ENCODE peak calls at places on chromosomes 3 and 15, in six cellular contexts. P is Peyer's patch; Z is stomach; D is brain microvascular endothelial cell; I is heart left ventricle; R is CD8-positive, alpha-beta memory T cell. B is an unnamed sample. For H3K36me3, the result is how much of the 10 kb centered on the place peaks cover.

GRCh38 chr3:119311191-119311925 is 17.2 kb downstream of the ARHGAP31 start:
- DNase-seq in P (no peak), Z (no peak), D (peak), I (no peak), R (no peak), B (no peak)

GRCh38 chr3:116848402-116848801 is 138.8 kb downstream of the TUSC7 start:
- DNase-seq in P (no peak), Z (no peak), D (no peak), I (no peak), R (no peak), B (no peak)

GRCh38 chr15:60010467-60011257 is 6.6 kb downstream of the FOXB1 start:
- DNase-seq in P (no peak), Z (no peak), D (no peak), I (no peak), R (no peak), B (no peak)

GRCh38 chr3:188976407-188976806 is 195.4 kb upstream of the TPRG1 start:
- DNase-seq in P (no peak), Z (no peak), D (no peak), I (no peak), R (no peak), B (no peak)

GRCh38 chr3:127822166-127822835 is at the start of gene MGLL:
- DNase-seq in P (peak), Z (peak), D (peak), I (peak), R (no peak), B (peak)

GRCh38 chr3:127035672-127036071 is 52.8 kb downstream of the PLXNA1 start:
- DNase-seq in P (peak), Z (peak), D (peak), I (peak), R (no peak), B (no peak)

GRCh38 chr3:25471081-25471768 is 43.2 kb downstream of the RARB start:
- DNase-seq in P (no peak), Z (no peak), D (no peak), I (no peak), R (no peak), B (no peak)

GRCh38 chr3:124078978-124079911 is 87.3 kb upstream of the ROPN1 start:
- DNase-seq in P (peak), Z (no peak), D (peak), I (no peak), R (no peak), B (no peak)

GRCh38 chr3:50573566-50574279 is 4.4 kb downstream of the HEMK1 start:
- DNase-seq in P (peak), Z (no peak), D (no peak), I (no peak), R (peak), B (no peak)

GRCh38 chr3:42451116-42451515 is 40.7 kb upstream of the LYZL4 start:
- DNase-seq in P (no peak), Z (no peak), D (no peak), I (no peak), R (no peak), B (no peak)

GRCh38 chr15:70956196-70956595 is 63.6 kb downstream of the LRRC49 start:
- DNase-seq in P (no peak), Z (no peak), D (no peak), I (no peak), R (no peak), B (no peak)

GRCh38 chr15:58203537-58203936 is 65.4 kb downstream of the AQP9 start:
- DNase-seq in P (no peak), Z (no peak), D (peak), I (no peak), R (no peak), B (no peak)

GRCh38 chr15:39714251-39714650 is 68.4 kb downstream of the FSIP1 start:
- DNase-seq in P (no peak), Z (no peak), D (no peak), I (no peak), R (no peak), B (no peak)

GRCh38 chr3:78204977-78205376 is 1165.1 kb downstream of the ROBO2 start:
- DNase-seq in P (no peak), Z (no peak), D (peak), I (no peak), R (no peak), B (peak)

GRCh38 chr3:39378957-39379777 is 4.0 kb upstream of the SLC25A38 start:
- DNase-seq in P (no peak), Z (peak), D (no peak), I (no peak), R (no peak), B (no peak)
- H3K27ac ChIP-seq in P (no peak), Z (peak), D (no peak), I (no peak), R (no peak), B (no peak)

GRCh38 chr15:36938131-36938530 is 162.2 kb downstream of the MEIS2 start:
- DNase-seq in P (no peak), Z (no peak), D (no peak), I (no peak), R (no peak), B (no peak)

GRCh38 chr15:36936652-36937051 is 163.7 kb downstream of the MEIS2 start:
- DNase-seq in P (no peak), Z (no peak), D (no peak), I (no peak), R (no peak), B (no peak)

GRCh38 chr15:36931434-36931833 is 168.9 kb downstream of the MEIS2 start:
- DNase-seq in P (no peak), Z (no peak), D (no peak), I (no peak), R (no peak), B (no peak)

GRCh38 chr15:36932070-36932469 is 168.3 kb downstream of the MEIS2 start:
- DNase-seq in P (no peak), Z (no peak), D (no peak), I (no peak), R (no peak), B (no peak)

DNA sequence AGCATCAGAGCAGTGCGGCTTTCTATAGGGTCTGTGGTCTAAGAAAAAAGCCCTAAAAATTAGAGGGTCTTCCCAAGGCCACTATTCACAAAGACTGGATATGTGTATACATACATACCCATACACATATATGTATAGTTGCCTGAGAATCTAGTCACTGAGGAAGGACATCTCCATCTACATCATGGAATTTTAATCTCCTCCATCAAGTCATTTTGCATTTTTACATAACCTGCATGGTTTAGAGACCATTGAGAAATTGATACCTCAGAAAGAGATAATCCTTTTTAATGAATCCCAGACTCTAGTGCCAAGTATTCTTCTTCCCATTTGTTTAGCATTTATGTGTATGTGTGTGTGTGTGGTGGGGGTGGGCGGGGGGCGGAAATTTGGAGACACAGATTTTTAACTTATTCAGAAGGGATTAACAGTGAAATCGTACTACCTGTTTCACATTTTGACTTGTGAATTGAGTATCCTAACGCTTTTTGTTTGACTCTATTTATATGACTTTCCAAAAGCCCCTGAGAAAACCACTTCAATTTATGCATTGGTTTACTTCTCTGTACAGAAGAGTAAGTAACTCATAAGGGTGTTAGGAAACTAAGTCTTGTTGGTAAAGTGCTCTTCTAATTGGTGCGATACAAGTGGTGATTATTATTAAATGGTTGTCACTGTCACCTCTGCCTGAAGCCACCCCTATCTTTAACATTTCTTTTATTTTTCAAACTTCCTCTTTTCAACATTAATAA is 166.9 kb downstream of the MEIS2 start:
- DNase-seq in P (no peak), Z (no peak), D (no peak), I (no peak), R (no peak), B (no peak)
- H3K36me3 ChIP-seq in P (under half), Z (under half), D (under half), I (under half), R (under half), B (under half)

GRCh38 chr15:48643776-48644497 is 1.6 kb downstream of the FBN1 start:
- DNase-seq in P (no peak), Z (no peak), D (no peak), I (no peak), R (no peak), B (peak)

GRCh38 chr15:48644827-48645557 is 517 bp downstream of the FBN1 start:
- DNase-seq in P (no peak), Z (no peak), D (no peak), I (peak), R (peak), B (peak)

GRCh38 chr15:48644498-48644826 is 1.0 kb downstream of the FBN1 start:
- DNase-seq in P (no peak), Z (no peak), D (no peak), I (peak), R (no peak), B (peak)

GRCh38 chr15:48642795-48643194 is 2.7 kb downstream of the FBN1 start:
- DNase-seq in P (no peak), Z (no peak), D (no peak), I (no peak), R (no peak), B (no peak)

DNA sequence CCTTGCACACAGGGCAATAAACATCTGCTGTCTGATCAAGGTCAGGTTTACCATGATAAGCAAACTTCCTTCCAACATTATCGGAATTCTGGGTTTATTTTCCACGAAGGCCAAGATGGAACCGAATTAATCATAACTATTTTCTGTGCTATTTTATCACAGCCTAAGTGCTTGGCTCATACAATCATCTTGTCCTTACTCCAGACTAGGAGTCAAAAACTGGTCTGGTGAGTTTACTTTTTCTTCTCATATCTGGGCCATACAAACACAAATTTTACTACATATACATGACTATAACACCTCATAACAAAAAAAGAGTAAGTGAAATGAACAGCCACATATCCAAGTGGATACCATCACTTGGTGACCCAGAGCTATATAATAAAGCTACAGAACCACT is 2.3 kb downstream of the FBN1 start:
- DNase-seq in P (no peak), Z (no peak), D (no peak), I (no peak), R (no peak), B (no peak)
- H3K27ac ChIP-seq in P (no peak), Z (no peak), D (peak), I (peak), R (no peak), B (no peak)

GRCh38 chr3:4766716-4767499 is 212.3 kb upstream of the BHLHE40 start:
- DNase-seq in P (no peak), Z (no peak), D (no peak), I (no peak), R (no peak), B (no peak)

GRCh38 chr3:4766263-4766662 is 213.0 kb upstream of the BHLHE40 start:
- DNase-seq in P (no peak), Z (no peak), D (no peak), I (no peak), R (no peak), B (no peak)

GRCh38 chr3:4768021-4768420 is 211.2 kb upstream of the BHLHE40 start:
- DNase-seq in P (no peak), Z (no peak), D (no peak), I (no peak), R (no peak), B (no peak)

GRCh38 chr3:4763604-4764247 is 215.5 kb upstream of the BHLHE40 start:
- DNase-seq in P (no peak), Z (no peak), D (no peak), I (no peak), R (no peak), B (no peak)

DNA sequence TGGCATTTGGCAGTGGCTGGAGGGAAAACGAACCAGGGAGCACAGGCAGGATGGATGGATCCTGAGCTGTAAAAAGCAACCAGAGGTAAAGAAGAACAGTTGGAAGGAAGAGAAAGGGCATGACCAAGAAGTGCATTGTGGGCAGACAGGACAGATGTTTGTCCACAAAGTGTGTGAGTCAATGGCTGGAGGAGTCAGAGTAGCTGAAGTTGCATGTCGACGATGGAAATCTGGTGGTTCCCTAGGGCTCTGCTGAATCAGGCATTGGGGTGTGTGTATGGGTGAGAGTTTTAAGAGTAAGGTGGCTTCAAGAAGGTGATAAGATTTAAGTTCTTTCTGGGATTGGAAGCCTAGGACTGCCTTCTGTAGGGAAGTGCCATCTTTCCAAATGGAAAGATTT is 214.0 kb upstream of the BHLHE40 start:
- DNase-seq in P (no peak), Z (no peak), D (no peak), I (no peak), R (no peak), B (no peak)
- H3K36me3 ChIP-seq in P (under half), Z (half or more), D (under half), I (under half), R (under half), B (under half)

GRCh38 chr15:62993066-62993465 is 49.5 kb upstream of the TPM1 start:
- DNase-seq in P (no peak), Z (no peak), D (no peak), I (no peak), R (no peak), B (no peak)
- H3K27ac ChIP-seq in P (no peak), Z (no peak), D (no peak), I (no peak), R (no peak), B (no peak)

GRCh38 chr15:93024716-93025624 is 64.0 kb downstream of the RGMA start:
- DNase-seq in P (peak), Z (no peak), D (no peak), I (no peak), R (no peak), B (no peak)
- H3K36me3 ChIP-seq in P (half or more), Z (half or more), D (half or more), I (half or more), R (half or more), B (half or more)

GRCh38 chr3:71131893-71132314 is 451.6 kb downstream of the FOXP1 start:
- DNase-seq in P (no peak), Z (no peak), D (no peak), I (no peak), R (no peak), B (peak)

GRCh38 chr3:71131385-71131871 is 452.1 kb downstream of the FOXP1 start:
- DNase-seq in P (no peak), Z (no peak), D (no peak), I (no peak), R (no peak), B (no peak)

GRCh38 chr3:71135373-71136088 is 448.0 kb downstream of the FOXP1 start:
- DNase-seq in P (no peak), Z (peak), D (no peak), I (no peak), R (no peak), B (peak)

GRCh38 chr3:71133874-71134273 is 449.7 kb downstream of the FOXP1 start:
- DNase-seq in P (no peak), Z (no peak), D (no peak), I (no peak), R (no peak), B (peak)

DNA sequence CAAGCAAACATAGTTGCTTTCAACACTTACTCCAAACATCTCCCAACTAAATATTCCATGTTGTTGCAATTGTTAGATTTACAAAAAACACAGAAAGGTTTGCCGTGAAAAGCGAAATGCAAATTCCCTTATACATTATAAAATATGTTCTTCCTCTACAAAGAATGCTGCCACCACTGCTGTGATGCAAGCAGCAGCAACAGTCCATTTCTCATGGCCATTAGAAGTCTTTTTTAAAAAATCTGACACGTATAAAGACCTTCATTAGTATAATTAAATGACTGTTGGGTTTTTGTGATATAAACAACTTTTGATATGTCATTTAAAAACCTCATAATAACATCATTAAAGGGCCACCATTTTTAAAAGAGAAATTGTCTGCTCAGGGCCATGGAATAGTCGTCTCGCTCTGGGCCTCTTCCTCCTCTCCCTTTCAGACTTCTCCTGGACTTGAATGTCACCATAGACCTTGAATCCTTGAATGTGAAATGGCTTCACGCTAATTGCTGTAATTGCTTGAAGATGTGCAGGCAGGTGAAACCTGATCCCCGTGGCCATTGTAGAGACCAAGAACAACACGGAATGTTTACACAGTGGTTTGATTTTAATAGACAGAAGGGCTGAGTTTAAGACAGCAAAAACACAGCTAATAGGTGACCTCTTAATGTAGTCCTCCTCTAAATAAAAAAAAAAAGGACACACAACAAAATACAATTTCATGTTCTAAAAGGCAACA is 450.4 kb downstream of the FOXP1 start:
- DNase-seq in P (no peak), Z (no peak), D (no peak), I (no peak), R (no peak), B (peak)
- H3K27ac ChIP-seq in P (no peak), Z (peak), D (no peak), I (peak), R (no peak), B (peak)

GRCh38 chr15:22869856-22870255 is 31.4 kb downstream of the NIPA2 start:
- DNase-seq in P (no peak), Z (no peak), D (no peak), I (no peak), R (no peak), B (no peak)
- H3K36me3 ChIP-seq in P (half or more), Z (half or more), D (half or more), I (half or more), R (under half), B (half or more)

DNA sequence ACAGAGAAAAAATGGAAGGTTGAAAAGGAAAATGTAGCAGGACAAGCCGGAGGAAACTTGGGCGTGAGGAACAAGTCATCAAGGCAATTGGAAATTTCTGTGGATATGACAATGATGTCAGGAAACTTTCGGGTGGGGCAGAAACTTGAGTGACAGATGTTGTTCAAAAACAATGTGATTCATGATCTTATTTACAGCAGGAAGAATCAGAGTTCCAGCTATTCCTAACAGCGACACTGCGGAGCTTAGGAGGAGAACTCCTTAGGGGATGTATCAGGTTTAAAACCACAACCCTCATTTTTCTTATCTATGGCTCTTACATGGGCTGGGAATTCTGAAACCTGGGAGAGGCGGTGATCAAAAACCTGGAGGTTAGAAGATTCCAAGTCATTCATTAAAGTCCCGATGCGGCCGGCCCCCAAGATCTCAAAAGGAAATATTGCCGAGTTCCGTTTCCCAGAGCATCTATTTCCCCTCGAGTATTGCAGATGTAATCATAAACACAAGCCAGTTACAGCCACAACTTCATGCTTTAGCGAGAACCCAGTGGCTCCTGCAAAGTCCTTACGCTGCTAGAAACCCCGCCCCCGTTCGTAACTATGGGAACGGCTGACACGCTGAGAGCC is 652 bp upstream of the ARRDC4 start:
- DNase-seq in P (no peak), Z (no peak), D (no peak), I (no peak), R (no peak), B (no peak)
- H3K27ac ChIP-seq in P (peak), Z (peak), D (peak), I (peak), R (no peak), B (no peak)

GRCh38 chr15:88900309-88900981 is 5.1 kb upstream of the HAPLN3 start:
- DNase-seq in P (no peak), Z (no peak), D (peak), I (no peak), R (no peak), B (no peak)
- H3K36me3 ChIP-seq in P (under half), Z (under half), D (under half), I (half or more), R (under half), B (under half)